ENCODE peak calls at places on chromosome 2, in four cellular contexts. U is effector memory CD4-positive, alpha-beta T cell; L is activated CD4-positive, alpha-beta T cell treated with anti-CD3 and anti-CD28 coated beads for 48 hours; N is stimulated activated CD8-positive, alpha-beta memory T cell treated with anti-CD3 and anti-CD28 coated beads, Interleukin-4, amount 100 ng/mL, for 4 hours. I is an unnamed sample.

GRCh38 chr2:36562973-36563532 is 34.9 kb downstream of the FEZ2 start:
- DNase-seq in U (no peak), L (no peak), N (no peak), I (no peak)

GRCh38 chr2:196925768-196926561 is 542 bp downstream of the PGAP1 start:
- DNase-seq in U (no peak), L (peak), N (no peak), I (peak)

GRCh38 chr2:174662459-174662858 is 64.9 kb upstream of the WIPF1 start:
- DNase-seq in U (no peak), L (no peak), N (no peak), I (no peak)

GRCh38 chr2:120109186-120110061 is 96.5 kb downstream of the EPB41L5 start:
- DNase-seq in U (no peak), L (no peak), N (no peak), I (no peak)

GRCh38 chr2:47690132-47690531 is 92.8 kb upstream of the MSH6 start:
- DNase-seq in U (no peak), L (no peak), N (no peak), I (no peak)

GRCh38 chr2:68237404-68237803 is 14.9 kb downstream of the PPP3R1 start:
- DNase-seq in U (no peak), L (no peak), N (no peak), I (no peak)

GRCh38 chr2:101697794-101698418 is 399 bp downstream of the MAP4K4 start:
- DNase-seq in U (no peak), L (peak), N (no peak), I (peak)

GRCh38 chr2:43293744-43294695 is 67.6 kb upstream of the ZFP36L2 start:
- DNase-seq in U (no peak), L (peak), N (peak), I (peak)

GRCh38 chr2:3223080-3223923 is 154.3 kb downstream of the EIPR1 start:
- DNase-seq in U (peak), L (peak), N (peak), I (peak)

GRCh38 chr2:51424418-51424817 is 392.5 kb upstream of the NRXN1 start:
- DNase-seq in U (no peak), L (no peak), N (no peak), I (no peak)

GRCh38 chr2:7915302-7916200 is 766.3 kb upstream of the ID2 start:
- DNase-seq in U (no peak), L (no peak), N (no peak), I (no peak)

GRCh38 chr2:240916571-240917008 is 10.5 kb downstream of the CROCC2 start:
- DNase-seq in U (no peak), L (no peak), N (no peak), I (no peak)